ENCODE peak calls at places on chromosomes 4 and X, in five cellular contexts. J is T-cell; Q is stimulated activated memory B cell treated with anti-CD40 and anti-IgM and Interleukin-4, amounts not matched to agents 10 μg/mL and 1 μg/mL and 100 μg/mL, for 72 hours; Z is left cardiac atrium; G is activated CD8-positive, alpha-beta memory T cell treated with anti-CD3 and anti-CD28 coated beads, Interleukin-2, amount 10 ng/mL, durations not matched to agents 7 days and 5 days. V is an unnamed sample.
A peak's percentile ranks its signal among the peaks of the same experiment; 100 is the strongest.

GRCh38 chr4:5686338-5686737 is 22.0 kb downstream of the EVC2 start:
- ATAC-seq in J (no peak), Z (no peak), G (no peak), Q (no peak), V (no peak)

GRCh38 chrX:100643943-100644587 is at the start of gene SRPX2:
- ATAC-seq in G (no peak), Z (peak; percentile 87), J (no peak), Q (no peak), V (peak; percentile 95)

GRCh38 chr4:94329933-94330332 is 12.7 kb downstream of the HPGDS start:
- ATAC-seq in Q (no peak), J (no peak), Z (no peak), G (no peak), V (no peak)

GRCh38 chrX:39808471-39808917 is 289.3 kb downstream of the BCOR start:
- ATAC-seq in G (no peak), Z (peak; percentile 76), J (no peak), Q (no peak), V (no peak)

GRCh38 chr4:153570228-153570973 is 104.2 kb downstream of the TMEM131L start:
- ATAC-seq in J (no peak), Q (peak; percentile 73), Z (no peak), G (no peak), V (no peak)

GRCh38 chr4:79934660-79935059 is 138.4 kb downstream of the ANTXR2 start:
- ATAC-seq in G (no peak), Q (no peak), Z (no peak), J (no peak), V (no peak)

GRCh38 chr4:142378179-142378578 is 467.9 kb downstream of the INPP4B start:
- ATAC-seq in G (peak; percentile 17), Q (no peak), Z (no peak), J (no peak), V (no peak)

GRCh38 chrX:124343016-124343415 is 3.3 kb upstream of the SH2D1A start:
- ATAC-seq in Q (no peak), G (no peak), Z (no peak), J (no peak), V (no peak)

GRCh38 chr4:81137894-81138293 is 77.1 kb downstream of the PRKG2 start:
- ATAC-seq in J (no peak), Z (no peak), G (no peak), Q (no peak), V (no peak)

GRCh38 chr4:95129708-95130343 is 372.1 kb downstream of the BMPR1B start:
- ATAC-seq in G (no peak), Z (peak; percentile 78), J (no peak), Q (no peak), V (peak; percentile 77)

GRCh38 chr4:168272488-168272887 is 46.1 kb downstream of the DDX60 start:
- ATAC-seq in Q (no peak), G (no peak), J (no peak), Z (no peak), V (no peak)

GRCh38 chr4:122894802-122895201 is 27.6 kb downstream of the NUDT6 start:
- ATAC-seq in G (no peak), Q (no peak), J (no peak), Z (no peak), V (no peak)

GRCh38 chr4:123783091-123783765 is 386.6 kb downstream of the SPRY1 start:
- ATAC-seq in G (no peak), Z (no peak), J (no peak), Q (no peak), V (no peak)

GRCh38 chr4:86720508-86721068 is 126.5 kb downstream of the PTPN13 start:
- ATAC-seq in Z (no peak), J (no peak), G (no peak), Q (no peak), V (no peak)

GRCh38 chr4:172979332-172979731 is 189.3 kb upstream of the GALNT7 start:
- ATAC-seq in Z (no peak), J (no peak), Q (no peak), G (no peak), V (no peak)